ENCODE peak calls at places on chromosomes 5 and 9, in four cellular contexts. H is upper lobe of right lung; I is naive thymus-derived CD4-positive, alpha-beta T cell; S is endodermal cell. A is an unnamed sample.

GRCh38 chr5:37554938-37555337 is 175.8 kb downstream of the WDR70 start:
- DNase-seq in H (no peak), I (no peak), S (peak), A (no peak)

GRCh38 chr5:171664489-171664888 is 121.1 kb upstream of the SMIM23 start:
- DNase-seq in S (no peak), H (no peak), I (no peak), A (no peak)

GRCh38 chr9:135221576-135221950 is 134.1 kb downstream of the OLFM1 start:
- DNase-seq in S (no peak), I (no peak), H (no peak), A (no peak)

GRCh38 chr9:36781532-36781931 is 208.8 kb downstream of the MELK start:
- DNase-seq in S (no peak), I (no peak), H (no peak), A (no peak)

GRCh38 chr9:21465138-21465537 is 17.0 kb downstream of the IFNE start:
- DNase-seq in I (no peak), H (no peak), S (no peak), A (no peak)

GRCh38 chr9:36922548-36922947 is 111.5 kb downstream of the PAX5 start:
- DNase-seq in S (no peak), I (no peak), H (no peak), A (no peak)

GRCh38 chr9:1047605-1048235 is 2.4 kb upstream of the DMRT2 start:
- DNase-seq in S (no peak), H (no peak), I (no peak), A (no peak)

GRCh38 chr9:37905776-37906175 is 1.8 kb upstream of the SLC25A51 start:
- DNase-seq in S (no peak), I (no peak), H (no peak), A (no peak)

GRCh38 chr5:75656311-75657003 is 45.2 kb downstream of the ANKDD1B start:
- DNase-seq in H (no peak), I (no peak), S (no peak), A (peak)

GRCh38 chr9:133144887-133145466 is 18.7 kb downstream of the GBGT1 start:
- DNase-seq in S (no peak), H (no peak), I (no peak), A (no peak)

GRCh38 chr5:168941901-168942300 is 359.0 kb downstream of the SLIT3 start:
- DNase-seq in I (no peak), S (peak), H (no peak), A (no peak)

GRCh38 chr5:106454651-106455415 is 1215.9 kb downstream of the EFNA5 start:
- DNase-seq in S (peak), I (no peak), H (no peak), A (peak)

GRCh38 chr9:684055-684949 is 157.2 kb upstream of the DMRT1 start:
- DNase-seq in S (no peak), I (no peak), H (no peak), A (no peak)

GRCh38 chr9:70412678-70413426 is 1.6 kb downstream of the KLF9 start:
- DNase-seq in H (peak), S (peak), I (no peak), A (peak)

GRCh38 chr5:177605078-177605477 is 5.1 kb downstream of the B4GALT7 start:
- DNase-seq in H (no peak), S (no peak), I (no peak), A (no peak)

GRCh38 chr9:130426883-130427282 is 17.9 kb upstream of the ASS1 start:
- DNase-seq in I (no peak), H (no peak), S (peak), A (no peak)

GRCh38 chr5:109695005-109695926 is 5.5 kb downstream of the MAN2A1 start:
- DNase-seq in H (no peak), S (no peak), I (no peak), A (no peak)

GRCh38 chr9:77018058-77019009 is 1.1 kb upstream of the FOXB2 start:
- DNase-seq in H (no peak), I (no peak), S (peak), A (no peak)

GRCh38 chr5:130279386-130279785 is 375.1 kb downstream of the CHSY3 start:
- DNase-seq in S (no peak), H (no peak), I (no peak), A (no peak)
- H3K27ac ChIP-seq in S (no peak), H (no peak), I (no peak), A (no peak)

GRCh38 chr5:149063017-149063687 is at the start of gene SH3TC2:
- DNase-seq in S (peak), H (peak), I (no peak), A (peak)
- H3K27ac ChIP-seq in S (peak), H (peak), I (no peak), A (peak)

DNA sequence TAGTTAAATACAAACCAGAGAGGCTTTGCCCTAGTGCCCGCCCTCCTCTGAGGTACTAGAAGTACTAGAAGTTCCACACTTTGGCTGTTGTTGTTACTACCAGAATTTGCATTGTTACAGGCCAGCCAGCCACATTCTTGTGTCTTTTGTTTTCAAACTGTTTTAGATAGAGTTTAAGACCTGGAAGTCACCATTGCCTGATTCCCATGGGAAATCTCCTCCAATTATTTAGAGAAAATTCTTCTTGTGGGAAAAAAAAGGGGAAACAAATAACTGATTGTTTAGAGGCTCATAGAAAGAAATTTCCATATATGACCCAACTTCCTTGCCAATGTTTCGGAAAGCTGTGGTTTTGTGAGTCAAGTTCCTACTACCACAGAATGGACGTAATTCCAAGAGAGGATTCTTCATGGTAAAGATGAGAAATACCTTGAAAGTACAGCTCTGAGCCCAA is 252.2 kb downstream of the GOLPH3 start:
- DNase-seq in I (no peak), H (no peak), S (no peak), A (no peak)
- H3K27ac ChIP-seq in I (no peak), H (no peak), S (no peak), A (no peak)

GRCh38 chr9:94680020-94680419 is 40.7 kb upstream of the FBP1 start:
- DNase-seq in I (no peak), S (no peak), H (no peak), A (no peak)

GRCh38 chr9:94685359-94685758 is 41.1 kb upstream of the AOPEP start:
- DNase-seq in H (no peak), S (no peak), I (no peak), A (no peak)

GRCh38 chr9:94680621-94681020 is 41.3 kb upstream of the FBP1 start:
- DNase-seq in H (no peak), I (no peak), S (no peak), A (no peak)

GRCh38 chr9:94676446-94677148 is 37.3 kb upstream of the FBP1 start:
- DNase-seq in I (no peak), S (no peak), H (no peak), A (no peak)

DNA sequence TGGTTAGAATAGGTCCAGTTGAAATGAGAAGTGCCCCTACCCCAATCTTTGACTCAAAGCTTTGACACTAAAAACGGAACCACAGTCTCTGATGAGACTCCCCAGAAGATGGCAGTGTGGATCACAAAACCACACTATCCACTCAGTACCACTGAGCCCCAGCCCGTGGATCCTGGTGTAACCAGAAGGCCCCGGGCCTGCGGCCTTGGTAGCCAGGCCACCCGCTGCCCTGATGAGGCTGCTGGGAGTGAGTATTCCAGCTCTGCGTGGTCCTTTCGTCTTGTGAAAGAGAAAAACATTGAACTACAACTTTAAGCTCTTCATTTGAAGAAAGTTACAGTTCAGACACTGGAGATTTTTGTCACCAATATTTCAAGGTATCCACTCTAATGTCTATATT is 42.2 kb upstream of the FBP1 start:
- DNase-seq in S (peak), I (peak), H (peak), A (no peak)
- H3K27ac ChIP-seq in S (no peak), I (no peak), H (peak), A (peak)

GRCh38 chr9:124657526-124657925 is 113.6 kb downstream of the NR6A1 start:
- DNase-seq in H (no peak), S (no peak), I (no peak), A (no peak)
- H3K27ac ChIP-seq in H (no peak), S (peak), I (no peak), A (peak)

DNA sequence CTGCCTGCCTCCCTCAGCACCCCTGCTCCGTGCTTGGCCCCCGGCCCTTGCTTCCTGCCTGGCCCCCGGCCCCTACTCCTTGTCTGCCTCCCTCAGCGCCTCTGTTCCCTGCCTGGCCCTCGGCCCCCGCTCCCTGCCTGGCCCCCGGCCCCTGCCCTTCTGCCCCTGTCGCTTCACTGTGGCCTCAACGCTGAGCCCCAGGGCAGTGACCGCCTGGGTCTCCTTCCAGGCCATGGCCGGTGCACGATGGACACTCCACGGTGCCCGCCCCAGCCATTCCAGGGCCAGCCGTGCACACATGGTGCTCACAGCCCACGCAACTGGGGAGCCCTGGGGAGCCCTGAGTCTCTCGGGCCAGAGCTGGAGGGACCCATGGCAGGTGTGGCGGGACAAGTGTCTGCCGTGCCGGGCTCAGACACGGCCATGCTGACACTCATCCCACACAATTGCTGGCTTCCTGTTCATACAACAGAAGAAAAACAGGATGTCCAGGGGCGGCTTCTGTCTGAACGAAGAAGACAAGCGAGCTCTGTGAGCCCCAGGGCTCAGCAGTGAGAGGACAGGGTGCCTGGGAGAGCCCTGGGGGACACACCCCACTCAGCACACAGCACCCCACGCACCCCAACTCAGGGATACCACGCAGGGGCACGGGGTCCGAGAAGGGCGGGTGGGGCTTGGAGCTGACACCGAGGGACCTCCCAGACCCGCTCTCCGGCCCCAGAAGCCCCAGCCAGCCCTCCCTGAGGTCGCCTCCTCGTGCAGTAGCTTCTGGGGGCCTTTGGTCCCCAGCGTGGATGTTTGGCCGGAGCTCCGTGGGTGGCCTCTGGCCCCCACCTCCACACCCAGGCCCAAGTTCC is 35.7 kb downstream of the EXD3 start:
- DNase-seq in S (no peak), H (no peak), I (no peak), A (no peak)
- H3K27ac ChIP-seq in S (peak), H (peak), I (peak), A (no peak)

GRCh38 chr9:128702445-128702948 is at the start of gene PKN3:
- DNase-seq in S (peak), I (peak), H (peak), A (peak)

GRCh38 chr9:128694344-128694743 is 5.3 kb downstream of the SET start:
- DNase-seq in S (no peak), I (no peak), H (no peak), A (no peak)

GRCh38 chr9:128702949-128703615 is 779 bp downstream of the PKN3 start:
- DNase-seq in I (peak), S (peak), H (peak), A (no peak)

GRCh38 chr9:128696923-128697707 is 5.2 kb upstream of the PKN3 start:
- DNase-seq in S (peak), I (no peak), H (peak), A (no peak)
- H3K27ac ChIP-seq in S (peak), I (no peak), H (no peak), A (no peak)

DNA sequence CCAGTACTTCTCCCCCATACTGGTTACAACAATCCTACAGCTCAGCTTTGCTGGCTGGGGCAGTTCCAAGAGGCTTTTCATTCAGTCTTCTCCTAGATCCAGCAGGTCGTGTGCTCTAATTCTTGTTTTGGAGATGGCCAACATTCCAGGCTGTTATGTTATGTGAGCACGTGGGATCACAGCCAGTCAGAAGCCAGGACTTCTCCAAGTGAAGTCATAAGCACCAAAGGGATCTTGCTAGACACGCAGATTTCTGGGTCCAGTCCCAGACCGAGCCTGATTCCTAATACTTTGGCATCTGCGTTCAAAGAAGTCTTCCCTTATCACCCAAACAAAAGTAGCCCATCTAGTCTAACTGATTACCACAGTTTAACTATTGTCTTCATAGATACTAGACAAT is 1.4 kb upstream of the LARP1 start:
- DNase-seq in I (no peak), S (peak), H (no peak), A (no peak)
- H3K27ac ChIP-seq in I (peak), S (no peak), H (peak), A (no peak)

GRCh38 chr9:105663914-105664313 is 1.7 kb downstream of the TAL2 start:
- DNase-seq in I (no peak), H (no peak), S (no peak), A (no peak)

GRCh38 chr9:105670775-105671174 is 8.5 kb downstream of the TAL2 start:
- DNase-seq in S (no peak), H (no peak), I (no peak), A (no peak)

GRCh38 chr9:105672711-105673234 is 10.5 kb downstream of the TAL2 start:
- DNase-seq in I (no peak), H (no peak), S (no peak), A (no peak)

GRCh38 chr9:105670315-105670714 is 8.1 kb downstream of the TAL2 start:
- DNase-seq in S (no peak), I (no peak), H (no peak), A (no peak)

DNA sequence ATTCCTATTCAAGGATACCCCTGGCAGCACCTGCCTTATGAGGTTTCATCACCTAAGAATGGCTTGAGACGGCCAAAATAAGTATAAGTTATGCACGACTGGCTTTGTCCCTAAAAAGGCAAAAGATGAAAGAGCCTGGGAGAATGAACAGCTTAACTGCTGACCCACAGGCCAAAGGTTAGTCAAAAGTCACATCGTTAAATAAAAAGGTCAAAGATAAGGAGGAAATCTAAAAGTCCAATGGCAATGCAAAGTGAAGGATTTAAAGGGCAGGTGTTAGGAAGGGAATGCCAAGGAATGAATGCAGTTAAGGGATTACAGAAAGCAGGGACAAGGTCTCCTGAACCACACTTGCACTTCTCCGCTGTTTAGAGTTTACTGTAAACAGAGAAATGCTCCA is 5.6 kb downstream of the TAL2 start:
- DNase-seq in S (no peak), I (no peak), H (no peak), A (no peak)
- H3K27ac ChIP-seq in S (no peak), I (no peak), H (no peak), A (no peak)

A was measured in substantia nigra.